ENCODE peak calls at places on chromosomes 5 and 9, in seven cellular contexts. D, W, Z, H, V, Y and I are unnamed samples.

GRCh38 chr9:82117025-82117424 is 128.5 kb downstream of the SPATA31D1 start:
- DNase-seq in D (no peak), W (no peak), Z (no peak), H (no peak), V (no peak), Y (peak), I (no peak)

GRCh38 chr9:93124793-93125192 is 9.3 kb downstream of the NINJ1 start:
- DNase-seq in D (no peak), W (no peak), Z (peak), H (no peak), V (no peak), Y (no peak), I (no peak)

GRCh38 chr9:617441-618085 is 223.9 kb upstream of the DMRT1 start:
- DNase-seq in D (no peak), W (no peak), Z (no peak), H (peak), V (no peak), Y (no peak), I (no peak)

GRCh38 chr5:14035859-14036440 is 91.5 kb upstream of the DNAH5 start:
- DNase-seq in D (peak), W (peak), Z (no peak), H (peak), V (peak), Y (peak), I (peak)

GRCh38 chr9:130732131-130732530 is 38.6 kb downstream of the EXOSC2 start:
- DNase-seq in D (no peak), W (no peak), Z (no peak), H (no peak), V (no peak), Y (no peak), I (no peak)

GRCh38 chr9:69945671-69946141 is 97.9 kb upstream of the MAMDC2 start:
- DNase-seq in D (no peak), W (peak), Z (no peak), H (no peak), V (peak), Y (no peak), I (no peak)

GRCh38 chr9:127347831-127348699 is 48.9 kb upstream of the SLC2A8 start:
- DNase-seq in D (no peak), W (peak), Z (no peak), H (peak), V (peak), Y (peak), I (no peak)

GRCh38 chr5:72355706-72356299 is 35.6 kb downstream of the PTCD2 start:
- DNase-seq in D (peak), W (peak), Z (no peak), H (peak), V (peak), Y (no peak), I (no peak)

GRCh38 chr5:72451771-72452505 is 55.3 kb downstream of the ZNF366 start:
- DNase-seq in D (no peak), W (peak), Z (no peak), H (peak), V (peak), Y (no peak), I (no peak)

GRCh38 chr9:110742741-110743371 is 74.3 kb downstream of the MUSK start:
- DNase-seq in D (no peak), W (no peak), Z (no peak), H (no peak), V (no peak), Y (no peak), I (no peak)

GRCh38 chr5:112709416-112709815 is 28.3 kb upstream of the APC start:
- DNase-seq in D (no peak), W (no peak), Z (no peak), H (no peak), V (no peak), Y (no peak), I (no peak)

GRCh38 chr5:112707187-112708179 is 30.2 kb upstream of the APC start:
- DNase-seq in D (peak), W (peak), Z (peak), H (peak), V (peak), Y (peak), I (peak)

GRCh38 chr5:112706446-112707016 is 31.2 kb upstream of the APC start:
- DNase-seq in D (no peak), W (no peak), Z (no peak), H (no peak), V (no peak), Y (no peak), I (no peak)

GRCh38 chr5:112711436-112711835 is 26.2 kb upstream of the APC start:
- DNase-seq in D (no peak), W (no peak), Z (no peak), H (no peak), V (no peak), Y (no peak), I (no peak)

DNA sequence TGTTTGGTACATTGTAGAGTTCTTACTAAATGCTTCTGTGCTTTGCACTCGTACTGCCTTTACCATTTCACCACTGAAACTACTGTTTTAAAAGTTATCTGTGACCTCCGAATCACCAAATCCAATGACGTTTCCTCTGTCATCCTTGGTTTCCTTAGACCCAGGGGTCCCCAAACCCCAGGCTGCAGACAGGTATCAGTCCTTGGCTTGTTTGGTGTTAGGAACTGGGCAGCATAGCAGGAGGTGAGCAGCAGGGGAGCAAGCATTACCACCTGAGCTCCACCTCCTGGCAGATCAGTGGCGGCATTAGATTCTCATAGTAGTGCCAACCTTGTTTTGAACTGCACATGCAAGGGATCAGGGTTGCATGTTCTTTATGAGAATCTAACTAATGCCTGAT is 26.8 kb upstream of the APC start:
- DNase-seq in D (no peak), W (no peak), Z (no peak), H (no peak), V (no peak), Y (no peak), I (no peak)
- H3K4me3 ChIP-seq in D (no peak), W (no peak), Z (no peak), H (no peak), V (no peak), Y (no peak), I (no peak)

GRCh38 chr5:134877159-134877558 is 3.0 kb downstream of the TXNDC15 start:
- DNase-seq in D (no peak), W (no peak), Z (no peak), H (no peak), V (no peak), Y (no peak), I (no peak)

GRCh38 chr5:134878403-134878802 is 4.2 kb downstream of the TXNDC15 start:
- DNase-seq in D (no peak), W (no peak), Z (no peak), H (no peak), V (peak), Y (no peak), I (no peak)

GRCh38 chr5:134874831-134875655 is 872 bp downstream of the TXNDC15 start:
- DNase-seq in D (peak), W (peak), Z (peak), H (peak), V (peak), Y (no peak), I (peak)

GRCh38 chr5:134873987-134874830 is at the start of gene TXNDC15:
- DNase-seq in D (peak), W (peak), Z (peak), H (peak), V (peak), Y (peak), I (no peak)

DNA sequence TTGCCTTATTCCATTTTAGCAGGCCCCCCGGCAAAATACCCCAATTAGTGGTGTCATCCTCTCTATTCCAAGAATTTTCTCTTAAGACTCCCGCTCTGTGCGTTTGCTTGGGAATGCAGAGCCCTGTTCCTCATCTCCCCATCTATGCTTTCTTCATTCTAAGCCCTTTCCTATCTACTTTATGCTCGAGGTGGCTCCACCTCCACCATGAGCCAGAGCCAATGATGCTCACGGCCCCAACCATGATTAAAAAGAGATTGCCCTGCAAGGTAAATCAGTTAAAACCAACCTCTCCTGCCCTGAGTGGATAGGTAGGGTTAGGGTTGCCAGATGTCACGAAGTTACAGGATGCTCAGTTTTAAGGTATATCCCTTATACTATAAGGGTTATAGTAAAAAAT is 677 bp upstream of the TXNDC15 start:
- DNase-seq in D (no peak), W (no peak), Z (no peak), H (peak), V (no peak), Y (no peak), I (no peak)
- H3K4me3 ChIP-seq in D (peak), W (peak), Z (peak), H (no peak), V (peak), Y (no peak), I (peak)

GRCh38 chr9:91428927-91429351 is 5.3 kb upstream of the NFIL3 start:
- DNase-seq in D (no peak), W (peak), Z (no peak), H (no peak), V (no peak), Y (no peak), I (no peak)
- H3K4me3 ChIP-seq in D (no peak), W (no peak), Z (no peak), H (no peak), V (no peak), Y (no peak), I (no peak)

GRCh38 chr5:42912184-42912766 is 100.6 kb upstream of the SELENOP start:
- DNase-seq in D (peak), W (no peak), Z (peak), H (peak), V (no peak), Y (no peak), I (peak)

GRCh38 chr5:42908509-42909488 is 97.1 kb upstream of the SELENOP start:
- DNase-seq in D (peak), W (peak), Z (peak), H (peak), V (peak), Y (peak), I (peak)

GRCh38 chr5:42908086-42908485 is 96.4 kb upstream of the SELENOP start:
- DNase-seq in D (no peak), W (no peak), Z (no peak), H (no peak), V (no peak), Y (no peak), I (no peak)
- H3K4me3 ChIP-seq in D (no peak), W (peak), Z (peak), H (no peak), V (no peak), Y (no peak), I (no peak)

GRCh38 chr9:124280176-124280691 is 22.5 kb downstream of the NEK6 start:
- DNase-seq in D (no peak), W (peak), Z (no peak), H (no peak), V (no peak), Y (peak), I (peak)

GRCh38 chr9:124277420-124277819 is 19.7 kb downstream of the NEK6 start:
- DNase-seq in D (no peak), W (no peak), Z (no peak), H (peak), V (no peak), Y (no peak), I (no peak)

GRCh38 chr9:124278054-124278540 is 20.3 kb downstream of the NEK6 start:
- DNase-seq in D (no peak), W (no peak), Z (no peak), H (peak), V (no peak), Y (no peak), I (no peak)

GRCh38 chr9:124281934-124282351 is 24.2 kb downstream of the NEK6 start:
- DNase-seq in D (no peak), W (no peak), Z (no peak), H (no peak), V (peak), Y (peak), I (peak)

GRCh38 chr9:124279531-124280175 is 21.9 kb downstream of the NEK6 start:
- DNase-seq in D (no peak), W (no peak), Z (no peak), H (peak), V (peak), Y (no peak), I (no peak)
- H3K4me3 ChIP-seq in D (no peak), W (no peak), Z (no peak), H (no peak), V (no peak), Y (no peak), I (no peak)

GRCh38 chr9:5939530-5939929 is 48.8 kb downstream of the MLANA start:
- DNase-seq in D (no peak), W (no peak), Z (no peak), H (no peak), V (no peak), Y (no peak), I (no peak)

GRCh38 chr9:5945112-5945511 is 54.4 kb downstream of the MLANA start:
- DNase-seq in D (no peak), W (no peak), Z (no peak), H (no peak), V (no peak), Y (no peak), I (no peak)

GRCh38 chr9:5938449-5938848 is 47.8 kb downstream of the MLANA start:
- DNase-seq in D (no peak), W (no peak), Z (no peak), H (no peak), V (no peak), Y (no peak), I (no peak)

DNA sequence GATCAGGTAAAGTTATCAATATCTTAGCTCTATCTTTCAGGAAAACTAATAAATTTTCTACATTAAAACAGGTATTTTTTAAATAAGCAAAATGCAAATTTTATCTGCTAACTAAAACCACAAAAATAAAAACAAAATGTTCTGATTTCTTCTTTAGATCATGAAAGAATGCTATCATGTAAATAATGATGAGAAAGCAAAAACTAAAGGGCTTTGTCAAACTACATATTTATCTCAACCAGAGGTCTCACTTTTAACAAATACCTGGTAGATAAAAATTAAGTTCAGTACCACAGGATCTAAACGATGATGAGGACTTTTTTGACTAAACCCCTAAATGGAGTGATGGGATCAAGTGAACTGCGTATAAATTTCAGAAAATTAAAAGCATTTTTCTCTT is 50.5 kb downstream of the MLANA start:
- DNase-seq in D (no peak), W (no peak), Z (no peak), H (no peak), V (no peak), Y (no peak), I (no peak)
- H3K4me3 ChIP-seq in D (no peak), W (no peak), Z (no peak), H (no peak), V (no peak), Y (no peak), I (no peak)

GRCh38 chr9:3398232-3398648 is 127.6 kb downstream of the RFX3 start:
- DNase-seq in D (no peak), W (no peak), Z (no peak), H (no peak), V (no peak), Y (no peak), I (no peak)
- H3K4me3 ChIP-seq in D (no peak), W (no peak), Z (peak), H (no peak), V (no peak), Y (no peak), I (no peak)